ENCODE peak calls at places on chromosomes 3 and 15, in four cellular contexts. S is stimulated activated CD8-positive, alpha-beta memory T cell treated with anti-CD3 and anti-CD28 coated beads, Interleukin-15, amount 100 ng/mL, for 24 hours; Z is IMR-90; F is heart left ventricle. W is an unnamed sample.

GRCh38 chr3:187750513-187751123 is 5.3 kb upstream of the BCL6 start:
- DNase-seq in S (no peak), F (no peak), Z (peak; percentile 20), W (peak; percentile 34)

GRCh38 chr15:36527512-36528162 is 51.8 kb upstream of the CDIN1 start:
- DNase-seq in Z (no peak), S (no peak), F (no peak), W (no peak)

GRCh38 chr3:173467501-173467900 is 70.0 kb downstream of the NLGN1 start:
- DNase-seq in S (no peak), F (no peak), Z (peak; percentile 1), W (no peak)

GRCh38 chr15:43406192-43406591 is 35.3 kb downstream of the TUBGCP4 start:
- DNase-seq in F (no peak), Z (no peak), S (no peak), W (no peak)

GRCh38 chr3:127034195-127034989 is 51.5 kb downstream of the PLXNA1 start:
- DNase-seq in Z (no peak), S (no peak), F (no peak), W (no peak)

GRCh38 chr3:127817331-127817821 is 4.9 kb downstream of the MGLL start:
- DNase-seq in S (no peak), Z (peak; percentile 84), F (no peak), W (no peak)

GRCh38 chr3:10992017-10992945 is at the start of gene SLC6A1:
- DNase-seq in F (peak; percentile 46), S (no peak), Z (no peak), W (no peak)

GRCh38 chr15:75751116-75751875 is 38.6 kb upstream of the CSPG4 start:
- DNase-seq in F (no peak), S (no peak), Z (no peak), W (no peak)